ENCODE peak calls at places on chromosomes 4 and X, in nine cellular contexts. E is OCI-LY7; U is stimulated activated CD8-positive, alpha-beta memory T cell treated with anti-CD3 and anti-CD28 coated beads, Interleukin-15, amount 100 ng/mL, for 24 hours; W is prostate gland; H is mucosa of gallbladder; O is GM20000; M is amygdala; I is naive B cell; X is esophagus muscularis mucosa. J is an unnamed sample.

GRCh38 chr4:94232519-94232918 is 24.9 kb downstream of the SMARCAD1 start:
- DNase-seq in E (no peak), H (no peak), W (no peak), X (no peak), M (no peak), U (no peak), I (no peak), O (no peak), J (no peak)

GRCh38 chr4:14084598-14084997 is 457.1 kb upstream of the BOD1L1 start:
- DNase-seq in M (no peak), U (no peak), I (no peak), W (no peak), H (no peak), E (no peak), X (no peak), O (no peak), J (no peak)

GRCh38 chr4:145132521-145133098 is 34.5 kb downstream of the ABCE1 start:
- DNase-seq in H (no peak), E (peak; percentile 8), I (peak; percentile 3), U (no peak), X (no peak), O (peak; percentile 39), W (no peak), M (no peak), J (no peak)

GRCh38 chrX:38768079-38768478 is 33.2 kb upstream of the MID1IP1 start:
- DNase-seq in H (no peak), M (peak; percentile 1), E (peak; percentile 33), I (no peak), W (no peak), U (no peak), X (no peak), O (peak; percentile 8), J (peak; percentile 27)

GRCh38 chrX:131783555-131784338 is 239.4 kb upstream of the STK26 start:
- DNase-seq in W (no peak), U (no peak), I (peak; percentile 82), X (no peak), M (no peak), O (no peak), H (peak; percentile 92), E (no peak), J (peak; percentile 98)

GRCh38 chr4:89653012-89653411 is 183.9 kb downstream of the SNCA start:
- DNase-seq in H (no peak), O (no peak), U (no peak), I (no peak), M (no peak), E (no peak), W (no peak), X (no peak), J (no peak)

GRCh38 chrX:24594531-24594930 is 52.6 kb downstream of the PCYT1B start:
- DNase-seq in X (no peak), M (peak; percentile 21), E (no peak), O (no peak), W (no peak), U (no peak), H (no peak), I (no peak), J (no peak)

GRCh38 chr4:1738410-1738809 is 17.1 kb downstream of the TACC3 start:
- DNase-seq in W (no peak), X (no peak), U (no peak), M (no peak), O (no peak), I (no peak), E (peak; percentile 20), H (no peak), J (no peak)

GRCh38 chr4:47374477-47374876 is 89.0 kb downstream of the COMMD8 start:
- DNase-seq in M (no peak), U (no peak), W (no peak), E (no peak), X (no peak), I (no peak), O (no peak), H (no peak), J (no peak)

GRCh38 chrX:49876750-49877149 is 2.5 kb upstream of the USP27X start:
- DNase-seq in X (no peak), U (no peak), W (peak; percentile 16), I (peak; percentile 21), O (peak; percentile 44), E (peak; percentile 48), M (peak; percentile 14), H (no peak), J (peak; percentile 56)

GRCh38 chr4:71338846-71339593 is at the start of gene SLC4A4:
- DNase-seq in M (no peak), U (no peak), I (no peak), W (no peak), X (no peak), E (no peak), O (peak; percentile 74), H (no peak), J (no peak)

GRCh38 chrX:10447577-10448214 is 172.7 kb downstream of the MID1 start:
- DNase-seq in E (no peak), U (no peak), H (no peak), I (no peak), M (no peak), O (no peak), W (peak; percentile 19), X (no peak), J (no peak)

GRCh38 chr4:168618577-168619265 is 121.9 kb downstream of the PALLD start:
- DNase-seq in O (no peak), E (no peak), M (no peak), I (no peak), U (no peak), X (no peak), H (no peak), W (no peak), J (no peak)

GRCh38 chr4:121227254-121227867 is 63.2 kb upstream of the TNIP3 start:
- DNase-seq in M (no peak), U (no peak), W (no peak), E (no peak), X (no peak), I (no peak), O (peak; percentile 23), H (no peak), J (peak; percentile 34)

GRCh38 chr4:108337923-108338322 is 169.2 kb upstream of the LEF1 start:
- DNase-seq in I (no peak), X (no peak), H (no peak), E (no peak), O (no peak), W (no peak), M (no peak), U (no peak), J (no peak)

GRCh38 chr4:39255266-39255665 is 72.9 kb downstream of the WDR19 start:
- DNase-seq in X (no peak), H (no peak), W (no peak), M (no peak), O (no peak), U (no peak), I (no peak), E (no peak), J (no peak)

GRCh38 chrX:155065035-155065734 is 5.8 kb downstream of the CMC4 start:
- DNase-seq in E (no peak), U (no peak), O (no peak), M (no peak), X (no peak), W (no peak), I (no peak), H (no peak), J (no peak)

GRCh38 chrX:97039363-97040029 is 155.8 kb downstream of the RPA4 start:
- DNase-seq in H (peak; percentile 38), U (no peak), X (no peak), I (no peak), M (no peak), O (peak; percentile 16), E (no peak), W (peak; percentile 8), J (no peak)

GRCh38 chr4:87025023-87025613 is 90.3 kb downstream of the AFF1 start:
- DNase-seq in E (no peak), I (no peak), X (no peak), M (no peak), U (no peak), H (no peak), O (no peak), W (no peak), J (no peak)

GRCh38 chr4:2948895-2949781 is 14.1 kb downstream of the NOP14 start:
- DNase-seq in U (no peak), O (no peak), H (no peak), I (no peak), M (peak; percentile 33), X (no peak), W (no peak), E (peak; percentile 31), J (no peak)

GRCh38 chr4:145177906-145178538 is 2.4 kb downstream of the OTUD4 start:
- DNase-seq in W (no peak), U (no peak), H (no peak), E (peak; percentile 36), M (no peak), I (peak; percentile 25), O (no peak), X (no peak), J (no peak)

GRCh38 chrX:153954618-153955450 is 10.4 kb upstream of the RENBP start:
- DNase-seq in U (no peak), E (no peak), O (no peak), X (no peak), I (no peak), W (no peak), H (no peak), M (no peak), J (no peak)

GRCh38 chrX:13666836-13667235 is 13.9 kb downstream of the TCEANC start:
- DNase-seq in X (no peak), U (no peak), M (peak; percentile 74), H (no peak), I (no peak), O (no peak), E (no peak), W (no peak), J (no peak)

GRCh38 chr4:5973486-5974220 is 44.6 kb downstream of the C4orf50 start:
- DNase-seq in U (no peak), H (no peak), O (no peak), W (no peak), E (no peak), X (no peak), I (no peak), M (no peak), J (no peak)

GRCh38 chrX:71542411-71542810 is 9.5 kb downstream of the OGT start:
- DNase-seq in X (no peak), I (no peak), H (no peak), O (no peak), W (no peak), M (no peak), E (no peak), U (no peak), J (no peak)

GRCh38 chrX:109635151-109635550 is 10.2 kb upstream of the KCNE5 start:
- DNase-seq in H (no peak), E (peak; percentile 29), I (no peak), W (no peak), X (no peak), O (peak; percentile 15), U (no peak), M (no peak), J (peak; percentile 38)

GRCh38 chr4:185165605-185166063 is 22.6 kb downstream of the SLC25A4 start:
- DNase-seq in I (no peak), X (no peak), M (no peak), U (no peak), E (no peak), W (no peak), H (no peak), O (peak; percentile 41), J (peak; percentile 56)

GRCh38 chr4:101198741-101199339 is 148.5 kb downstream of the PPP3CA start:
- DNase-seq in U (no peak), E (no peak), M (no peak), X (no peak), O (no peak), W (no peak), I (no peak), H (no peak), J (no peak)

GRCh38 chr4:188399834-188400233 is 260.6 kb downstream of the TRIML1 start:
- DNase-seq in M (no peak), H (no peak), E (no peak), O (no peak), U (no peak), X (no peak), I (no peak), W (no peak), J (no peak)

GRCh38 chrX:17432158-17432557 is 57.2 kb downstream of the NHS start:
- DNase-seq in H (no peak), E (no peak), I (no peak), O (no peak), U (no peak), X (no peak), W (no peak), M (no peak), J (no peak)

GRCh38 chr4:40931238-40931637 is 181.5 kb downstream of the NSUN7 start:
- DNase-seq in H (no peak), E (no peak), W (no peak), I (no peak), U (no peak), X (no peak), M (no peak), O (no peak), J (no peak)